ENCODE peak calls at places on chromosomes 4 and X, in ten cellular contexts. One of them, this sample, is unnamed.

GRCh38 chrX:45422216-45422925 is 221.7 kb upstream of the DIPK2B start:
- DNase-seq in iris pigment epithelial cell: peak
- DNase-seq in cardiac fibroblast: peak
- DNase-seq in HFFc6: peak
- DNase-seq in DMS153: no peak
- DNase-seq in AML-193: no peak
- DNase-seq in GM18507: no peak
- DNase-seq in RWPE1: no peak
- DNase-seq in brain pericyte: no peak
- DNase-seq in RPMI7951: peak
- DNase-seq in this sample: no peak

GRCh38 chr4:107794001-107794400 is 30.7 kb upstream of the SGMS2 start:
- DNase-seq in brain pericyte: no peak
- DNase-seq in GM18507: no peak
- DNase-seq in cardiac fibroblast: no peak
- DNase-seq in RPMI7951: no peak
- DNase-seq in RWPE1: no peak
- DNase-seq in iris pigment epithelial cell: no peak
- DNase-seq in AML-193: no peak
- DNase-seq in DMS153: no peak
- DNase-seq in HFFc6: peak
- DNase-seq in this sample: peak

GRCh38 chr4:121784975-121785374 is 16.1 kb upstream of the EXOSC9 start:
- DNase-seq in DMS153: no peak
- DNase-seq in RPMI7951: peak
- DNase-seq in GM18507: no peak
- DNase-seq in iris pigment epithelial cell: peak
- DNase-seq in brain pericyte: no peak
- DNase-seq in HFFc6: peak
- DNase-seq in cardiac fibroblast: peak
- DNase-seq in AML-193: no peak
- DNase-seq in RWPE1: peak
- DNase-seq in this sample: peak

GRCh38 chr4:107444-108429 is 16.6 kb upstream of the ZNF718 start:
- DNase-seq in iris pigment epithelial cell: no peak
- DNase-seq in RPMI7951: no peak
- DNase-seq in HFFc6: no peak
- DNase-seq in AML-193: no peak
- DNase-seq in DMS153: no peak
- DNase-seq in cardiac fibroblast: no peak
- DNase-seq in brain pericyte: no peak
- DNase-seq in RWPE1: no peak
- DNase-seq in GM18507: no peak
- DNase-seq in this sample: peak

GRCh38 chr4:106369456-106370060 is 980 bp upstream of the GIMD1 start:
- DNase-seq in cardiac fibroblast: peak
- DNase-seq in iris pigment epithelial cell: peak
- DNase-seq in GM18507: peak
- DNase-seq in DMS153: peak
- DNase-seq in RPMI7951: peak
- DNase-seq in HFFc6: peak
- DNase-seq in AML-193: peak
- DNase-seq in RWPE1: peak
- DNase-seq in brain pericyte: peak
- DNase-seq in this sample: peak

GRCh38 chr4:47002593-47002992 is 9.2 kb upstream of the GABRA4 start:
- DNase-seq in iris pigment epithelial cell: peak
- DNase-seq in brain pericyte: no peak
- DNase-seq in RWPE1: no peak
- DNase-seq in AML-193: no peak
- DNase-seq in HFFc6: peak
- DNase-seq in GM18507: no peak
- DNase-seq in cardiac fibroblast: peak
- DNase-seq in RPMI7951: no peak
- DNase-seq in DMS153: no peak
- DNase-seq in this sample: peak

GRCh38 chrX:12814434-12814833 is 23.2 kb downstream of the PRPS2 start:
- DNase-seq in iris pigment epithelial cell: peak
- DNase-seq in RWPE1: peak
- DNase-seq in AML-193: peak
- DNase-seq in RPMI7951: peak
- DNase-seq in cardiac fibroblast: peak
- DNase-seq in brain pericyte: no peak
- DNase-seq in DMS153: no peak
- DNase-seq in GM18507: peak
- DNase-seq in HFFc6: peak
- DNase-seq in this sample: peak

GRCh38 chr4:26289421-26289820 is 31.4 kb upstream of the RBPJ start:
- DNase-seq in cardiac fibroblast: no peak
- DNase-seq in brain pericyte: no peak
- DNase-seq in GM18507: no peak
- DNase-seq in iris pigment epithelial cell: peak
- DNase-seq in DMS153: no peak
- DNase-seq in AML-193: no peak
- DNase-seq in RPMI7951: peak
- DNase-seq in RWPE1: peak
- DNase-seq in HFFc6: no peak
- DNase-seq in this sample: peak

GRCh38 chr4:2694691-2695090 is 61.4 kb downstream of the TNIP2 start:
- DNase-seq in RWPE1: no peak
- DNase-seq in cardiac fibroblast: no peak
- DNase-seq in iris pigment epithelial cell: peak
- DNase-seq in HFFc6: no peak
- DNase-seq in RPMI7951: peak
- DNase-seq in AML-193: no peak
- DNase-seq in GM18507: no peak
- DNase-seq in brain pericyte: peak
- DNase-seq in DMS153: no peak
- DNase-seq in this sample: no peak

GRCh38 chr4:20253272-20253798 is 1.6 kb downstream of the SLIT2 start:
- DNase-seq in AML-193: no peak
- DNase-seq in iris pigment epithelial cell: peak
- DNase-seq in DMS153: no peak
- DNase-seq in HFFc6: no peak
- DNase-seq in GM18507: no peak
- DNase-seq in RWPE1: no peak
- DNase-seq in RPMI7951: no peak
- DNase-seq in cardiac fibroblast: peak
- DNase-seq in brain pericyte: no peak
- DNase-seq in this sample: no peak

GRCh38 chrX:22135994-22136684 is 104.0 kb downstream of the PHEX start:
- DNase-seq in DMS153: peak
- DNase-seq in cardiac fibroblast: peak
- DNase-seq in RPMI7951: peak
- DNase-seq in GM18507: no peak
- DNase-seq in RWPE1: peak
- DNase-seq in iris pigment epithelial cell: peak
- DNase-seq in AML-193: no peak
- DNase-seq in brain pericyte: peak
- DNase-seq in HFFc6: peak
- DNase-seq in this sample: no peak

GRCh38 chr4:47830263-47831025 is 7.4 kb downstream of the CORIN start:
- DNase-seq in iris pigment epithelial cell: no peak
- DNase-seq in cardiac fibroblast: no peak
- DNase-seq in brain pericyte: no peak
- DNase-seq in GM18507: no peak
- DNase-seq in AML-193: no peak
- DNase-seq in DMS153: peak
- DNase-seq in HFFc6: no peak
- DNase-seq in RWPE1: no peak
- DNase-seq in RPMI7951: no peak
- DNase-seq in this sample: no peak

GRCh38 chr4:44118971-44119680 is 329.5 kb downstream of the KCTD8 start:
- DNase-seq in HFFc6: no peak
- DNase-seq in DMS153: no peak
- DNase-seq in brain pericyte: no peak
- DNase-seq in AML-193: no peak
- DNase-seq in RPMI7951: no peak
- DNase-seq in cardiac fibroblast: no peak
- DNase-seq in RWPE1: peak
- DNase-seq in iris pigment epithelial cell: peak
- DNase-seq in GM18507: no peak
- DNase-seq in this sample: peak

GRCh38 chrX:136182394-136182793 is 35.1 kb downstream of the FHL1 start:
- DNase-seq in cardiac fibroblast: peak
- DNase-seq in RPMI7951: no peak
- DNase-seq in HFFc6: no peak
- DNase-seq in iris pigment epithelial cell: no peak
- DNase-seq in AML-193: no peak
- DNase-seq in brain pericyte: no peak
- DNase-seq in RWPE1: no peak
- DNase-seq in GM18507: no peak
- DNase-seq in DMS153: no peak
- DNase-seq in this sample: no peak

GRCh38 chr4:138050601-138051000 is 191.5 kb downstream of the SLC7A11 start:
- DNase-seq in AML-193: no peak
- DNase-seq in RWPE1: no peak
- DNase-seq in RPMI7951: no peak
- DNase-seq in iris pigment epithelial cell: peak
- DNase-seq in DMS153: no peak
- DNase-seq in GM18507: no peak
- DNase-seq in HFFc6: no peak
- DNase-seq in brain pericyte: no peak
- DNase-seq in cardiac fibroblast: no peak
- DNase-seq in this sample: no peak

GRCh38 chrX:70268034-70268433 is at the start of gene ARR3:
- DNase-seq in brain pericyte: no peak
- DNase-seq in cardiac fibroblast: no peak
- DNase-seq in GM18507: no peak
- DNase-seq in RWPE1: no peak
- DNase-seq in AML-193: no peak
- DNase-seq in RPMI7951: no peak
- DNase-seq in HFFc6: no peak
- DNase-seq in iris pigment epithelial cell: no peak
- DNase-seq in DMS153: no peak
- DNase-seq in this sample: no peak

GRCh38 chr4:91596683-91597082 is 707.1 kb upstream of the GRID2 start:
- DNase-seq in AML-193: no peak
- DNase-seq in GM18507: no peak
- DNase-seq in iris pigment epithelial cell: no peak
- DNase-seq in RPMI7951: no peak
- DNase-seq in cardiac fibroblast: no peak
- DNase-seq in DMS153: no peak
- DNase-seq in brain pericyte: no peak
- DNase-seq in RWPE1: no peak
- DNase-seq in HFFc6: no peak
- DNase-seq in this sample: no peak

GRCh38 chr4:165600959-165601674 is 222.3 kb downstream of the CPE start:
- DNase-seq in DMS153: no peak
- DNase-seq in HFFc6: no peak
- DNase-seq in iris pigment epithelial cell: no peak
- DNase-seq in RWPE1: peak
- DNase-seq in cardiac fibroblast: peak
- DNase-seq in RPMI7951: no peak
- DNase-seq in brain pericyte: no peak
- DNase-seq in GM18507: no peak
- DNase-seq in AML-193: no peak
- DNase-seq in this sample: no peak

GRCh38 chr4:1600211-1600780 is 83.8 kb downstream of the FAM53A start:
- DNase-seq in RWPE1: no peak
- DNase-seq in iris pigment epithelial cell: no peak
- DNase-seq in cardiac fibroblast: no peak
- DNase-seq in AML-193: no peak
- DNase-seq in brain pericyte: no peak
- DNase-seq in DMS153: no peak
- DNase-seq in RPMI7951: no peak
- DNase-seq in GM18507: no peak
- DNase-seq in HFFc6: no peak
- DNase-seq in this sample: no peak

GRCh38 chr4:106985830-106986229 is 50.3 kb downstream of the DKK2 start:
- DNase-seq in RPMI7951: peak
- DNase-seq in cardiac fibroblast: no peak
- DNase-seq in HFFc6: no peak
- DNase-seq in DMS153: no peak
- DNase-seq in iris pigment epithelial cell: peak
- DNase-seq in RWPE1: no peak
- DNase-seq in brain pericyte: no peak
- DNase-seq in AML-193: no peak
- DNase-seq in GM18507: no peak
- DNase-seq in this sample: no peak

GRCh38 chr4:159103406-159104131 is 690 bp downstream of the RAPGEF2 start:
- DNase-seq in cardiac fibroblast: peak
- DNase-seq in GM18507: peak
- DNase-seq in RWPE1: peak
- DNase-seq in DMS153: no peak
- DNase-seq in HFFc6: peak
- DNase-seq in RPMI7951: peak
- DNase-seq in AML-193: no peak
- DNase-seq in iris pigment epithelial cell: peak
- DNase-seq in brain pericyte: no peak
- DNase-seq in this sample: peak

GRCh38 chrX:150052226-150052625 is 113.9 kb upstream of the EOLA2 start:
- DNase-seq in DMS153: no peak
- DNase-seq in brain pericyte: no peak
- DNase-seq in RPMI7951: no peak
- DNase-seq in RWPE1: no peak
- DNase-seq in HFFc6: no peak
- DNase-seq in AML-193: no peak
- DNase-seq in GM18507: no peak
- DNase-seq in iris pigment epithelial cell: no peak
- DNase-seq in cardiac fibroblast: no peak
- DNase-seq in this sample: no peak

GRCh38 chr4:113020966-113021365 is 28.5 kb upstream of the ANK2 start:
- DNase-seq in iris pigment epithelial cell: peak
- DNase-seq in RWPE1: no peak
- DNase-seq in RPMI7951: no peak
- DNase-seq in GM18507: no peak
- DNase-seq in brain pericyte: no peak
- DNase-seq in HFFc6: no peak
- DNase-seq in DMS153: no peak
- DNase-seq in cardiac fibroblast: peak
- DNase-seq in AML-193: no peak
- DNase-seq in this sample: no peak